ENCODE peak calls at places on chromosomes 6 and 20, in eight cellular contexts. Z is CD8-positive, alpha-beta T cell; M is A172; S is small intestine; T is T-helper 2 cell; V is HT-29; K is T-cell; L is amniotic stem cell. O is an unnamed sample.

GRCh38 chr20:31823360-31824124 is 4.4 kb downstream of the MYLK2 start:
- DNase-seq in L (no peak), M (no peak), T (no peak), V (no peak), Z (no peak), S (no peak), K (no peak), O (no peak)

GRCh38 chr6:141829566-141829965 is 303.2 kb upstream of the GJE1 start:
- DNase-seq in L (no peak), V (no peak), M (no peak), S (no peak), K (no peak), Z (no peak), T (no peak), O (no peak)

GRCh38 chr6:83183082-83183828 is 9.8 kb downstream of the PGM3 start:
- DNase-seq in K (no peak), M (peak), Z (no peak), S (no peak), V (no peak), L (peak), T (no peak), O (no peak)

GRCh38 chr6:30258204-30258603 is 45.0 kb upstream of the TRIM26 start:
- DNase-seq in L (no peak), Z (no peak), S (peak), T (no peak), V (no peak), K (no peak), M (no peak), O (no peak)

GRCh38 chr20:11108102-11108842 is 434.5 kb upstream of the JAG1 start:
- DNase-seq in Z (no peak), V (no peak), S (no peak), T (no peak), M (no peak), L (no peak), K (no peak), O (no peak)

GRCh38 chr20:19815553-19815991 is 57.5 kb downstream of the RIN2 start:
- DNase-seq in V (peak), M (peak), Z (no peak), S (no peak), L (peak), K (no peak), T (no peak), O (no peak)

GRCh38 chr20:57587278-57587988 is 26.5 kb downstream of the PCK1 start:
- DNase-seq in L (no peak), Z (no peak), K (no peak), S (no peak), V (no peak), T (no peak), M (no peak), O (no peak)

GRCh38 chr6:155309150-155309549 is 5.1 kb downstream of the TFB1M start:
- DNase-seq in T (no peak), L (no peak), V (no peak), K (no peak), Z (no peak), M (no peak), S (no peak), O (no peak)

GRCh38 chr6:109892451-109893435 is 85.4 kb upstream of the GPR6 start:
- DNase-seq in S (peak), Z (no peak), V (peak), M (no peak), L (no peak), K (no peak), T (no peak), O (no peak)

GRCh38 chr6:32179746-32180405 is 1.7 kb downstream of the RNF5 start:
- DNase-seq in V (no peak), Z (no peak), K (no peak), T (no peak), L (no peak), S (no peak), M (no peak), O (no peak)

GRCh38 chr6:156595481-156595880 is 181.7 kb upstream of the ARID1B start:
- DNase-seq in T (no peak), S (no peak), V (no peak), L (no peak), K (no peak), M (peak), Z (no peak), O (no peak)